ENCODE peak calls at places on chromosomes 13 and 19, in five cellular contexts. X is HL-60, P is breast epithelium, O is psoas muscle, M is suprapubic skin. R is an unnamed sample.

GRCh38 chr13:40672310-40673060 is 6.0 kb upstream of the FOXO1 start:
- DNase-seq in X (no peak), P (no peak), O (no peak), M (no peak), R (no peak)

GRCh38 chr19:17370026-17370587 is 7.0 kb downstream of the PLVAP start:
- DNase-seq in X (peak; percentile 87), P (no peak), O (no peak), M (no peak), R (no peak)

GRCh38 chr13:93309886-93310520 is 83.4 kb downstream of the GPC6 start:
- DNase-seq in X (no peak), P (no peak), O (no peak), M (no peak), R (no peak)

GRCh38 chr13:101416181-101417042 is at the start of gene NALCN:
- DNase-seq in X (no peak), P (no peak), O (peak; percentile 15), M (peak; percentile 60), R (peak; percentile 77)

GRCh38 chr19:4061683-4062575 is 4.8 kb downstream of the ZBTB7A start:
- DNase-seq in X (no peak), P (peak; percentile 78), O (peak; percentile 22), M (peak; percentile 78), R (peak; percentile 75)

GRCh38 chr19:10762656-10763055 is 44.8 kb downstream of the DNM2 start:
- DNase-seq in X (no peak), P (no peak), O (no peak), M (no peak), R (no peak)

GRCh38 chr13:23618341-23618740 is 48.1 kb downstream of the TNFRSF19 start:
- DNase-seq in X (no peak), P (no peak), O (no peak), M (no peak), R (no peak)

GRCh38 chr13:27023385-27023784 is 148.2 kb downstream of the USP12 start:
- DNase-seq in X (no peak), P (no peak), O (no peak), M (no peak), R (peak; percentile 43)

GRCh38 chr13:98428256-98428966 is 148.5 kb downstream of the STK24 start:
- DNase-seq in X (no peak), P (no peak), O (no peak), M (no peak), R (no peak)

GRCh38 chr13:101127741-101128353 is 288.5 kb downstream of the NALCN start:
- DNase-seq in X (no peak), P (no peak), O (no peak), M (no peak), R (no peak)

GRCh38 chr13:47080616-47081015 is 183.8 kb upstream of the HTR2A start:
- DNase-seq in X (no peak), P (no peak), O (no peak), M (no peak), R (no peak)

GRCh38 chr13:80444240-80445015 is 103.5 kb upstream of the SPRY2 start:
- DNase-seq in X (peak; percentile 55), P (no peak), O (no peak), M (no peak), R (no peak)

GRCh38 chr19:56114051-56114694 is 6.9 kb downstream of the ZNF787 start:
- DNase-seq in X (no peak), P (no peak), O (no peak), M (no peak), R (no peak)

GRCh38 chr13:110448677-110449076 is 112.8 kb downstream of the RAB20 start:
- DNase-seq in X (no peak), P (peak; percentile 58), O (no peak), M (no peak), R (peak; percentile 38)
- H3K27ac ChIP-seq in X (no peak overlapping the region), P (peak overlapping the region; percentile 42), O (no peak overlapping the region), M (no peak overlapping the region), R (peak overlapping the region; percentile 19)

GRCh38 chr13:114234645-114235421 is at the start of gene CDC16:
- DNase-seq in X (peak; percentile 97), P (peak; percentile 85), O (peak; percentile 95), M (peak; percentile 96), R (peak; percentile 92)
- TF ChIP-seq CTCF in X (no peak), P (no peak), O (peak; percentile 25), M (peak; percentile 34), R (no peak)

GRCh38 chr19:850221-850978 is 1.7 kb upstream of the ELANE start:
- DNase-seq in X (peak; percentile 83), P (peak; percentile 84), O (peak; percentile 92), M (peak; percentile 96), R (peak; percentile 94)
- H3K4me3 ChIP-seq in X (peak overlapping the region; percentile 35), P (no peak overlapping the region), O (peak overlapping the region; percentile 2), M (no peak overlapping the region), R (peak overlapping the region; percentile 56)

GRCh38 chr19:16115309-16116039 is 3.8 kb downstream of the RAB8A start:
- DNase-seq in X (no peak), P (no peak), O (no peak), M (no peak), R (no peak)

GRCh38 chr19:16113727-16114126 is 2.0 kb downstream of the RAB8A start:
- DNase-seq in X (peak; percentile 72), P (no peak), O (no peak), M (no peak), R (no peak)

GRCh38 chr19:16112778-16113177 is 1.1 kb downstream of the RAB8A start:
- DNase-seq in X (peak; percentile 72), P (no peak), O (no peak), M (no peak), R (no peak)

GRCh38 chr19:16111909-16112752 is 442 bp downstream of the RAB8A start:
- DNase-seq in X (no peak), P (no peak), O (no peak), M (no peak), R (no peak)

GRCh38 chr19:16111160-16111908 is at the start of gene RAB8A:
- DNase-seq in X (peak; percentile 99), P (peak; percentile 100), O (peak; percentile 99), M (peak; percentile 99), R (peak; percentile 100)
- H3K27ac ChIP-seq in X (peak within 1 kb of the TSS; percentile 92), P (peak within 1 kb of the TSS; percentile 97), O (peak within 1 kb of the TSS; percentile 83), M (peak within 1 kb of the TSS; percentile 85), R (peak within 1 kb of the TSS; percentile 98)

DNA sequence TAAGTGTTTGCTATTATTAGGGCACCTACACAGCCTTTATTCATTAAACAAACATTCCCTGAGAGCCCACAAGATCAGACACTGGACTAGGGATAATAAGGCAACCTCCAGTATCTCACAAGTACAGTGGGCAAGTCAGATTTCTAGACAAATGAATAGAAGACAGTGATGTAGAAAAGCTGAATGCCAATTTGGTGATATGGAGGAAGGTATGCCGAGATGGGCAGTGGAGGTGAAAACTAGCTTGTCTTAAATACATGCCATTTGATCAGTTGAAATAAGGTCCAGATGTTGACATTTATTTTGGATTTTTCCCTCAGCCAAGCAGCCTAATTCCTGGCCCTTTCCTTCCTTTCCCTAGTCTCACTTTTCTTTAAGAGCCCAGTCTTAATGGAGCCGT is 130.3 kb downstream of the RXFP2 start:
- DNase-seq in X (no peak), P (no peak), O (no peak), M (no peak), R (no peak)
- TF ChIP-seq CTCF in X (no peak), P (no peak), O (no peak), M (no peak), R (no peak)

DNA sequence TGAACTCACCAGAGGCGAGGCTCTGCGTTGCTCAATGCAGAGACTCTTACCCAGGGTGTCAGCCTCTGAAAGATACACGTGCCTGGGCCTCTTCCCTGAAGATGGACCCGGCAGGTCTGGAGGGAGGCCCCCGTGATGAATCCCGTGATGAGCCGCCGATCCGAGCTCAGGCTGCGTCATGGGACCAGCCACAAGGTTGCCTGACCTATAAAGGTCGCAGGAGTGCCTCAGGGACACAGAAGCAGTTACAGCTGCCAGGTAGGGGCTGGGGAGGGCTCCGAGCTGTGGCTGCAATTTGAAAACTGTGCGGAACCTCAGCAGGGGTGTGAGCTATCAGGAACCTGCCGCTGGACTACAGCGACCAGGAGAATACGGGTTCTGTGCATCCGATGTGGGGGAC is 10.5 kb upstream of the ATP11A start:
- DNase-seq in X (no peak), P (no peak), O (no peak), M (no peak), R (no peak)
- H3K4me3 ChIP-seq in X (no peak overlapping the region), P (no peak overlapping the region), O (no peak overlapping the region), M (no peak overlapping the region), R (no peak overlapping the region)

DNA sequence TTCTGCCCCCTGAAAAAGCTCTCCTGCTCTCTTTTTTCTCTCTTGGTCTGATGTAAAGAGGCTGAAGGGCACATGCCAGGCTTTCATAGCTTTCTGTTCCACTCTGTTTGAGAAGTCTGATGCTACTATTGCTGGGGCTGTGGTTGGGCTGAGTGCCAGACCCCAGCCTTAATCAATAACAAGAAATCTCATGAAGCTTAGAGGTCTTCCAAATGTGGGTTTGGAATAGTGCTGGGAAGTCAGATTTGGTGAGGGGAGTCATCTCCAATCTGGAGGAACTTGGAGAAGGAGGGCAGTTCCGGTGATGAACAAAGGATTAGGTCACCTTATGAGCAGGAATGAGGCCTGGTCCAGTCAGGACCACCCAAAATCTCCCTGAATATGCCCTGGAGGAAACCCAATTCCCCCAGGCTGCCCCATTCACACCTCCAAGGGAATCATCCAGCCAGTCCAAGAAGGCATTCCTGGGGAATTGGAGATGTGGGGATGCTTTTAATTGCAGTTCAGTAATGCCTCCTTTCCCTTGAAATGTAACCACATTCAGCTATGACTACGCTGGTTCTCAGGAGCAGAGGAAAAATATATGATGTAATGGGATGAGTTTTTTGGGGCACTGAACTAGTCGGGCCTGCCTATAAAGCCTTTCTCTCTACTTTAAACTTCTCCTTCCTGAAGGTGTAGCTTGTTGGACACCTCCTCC is 102.0 kb downstream of the STARD13 start:
- DNase-seq in X (no peak), P (no peak), O (no peak), M (no peak), R (no peak)
- H3K27ac ChIP-seq in X (no peak overlapping the region), P (no peak overlapping the region), O (no peak overlapping the region), M (no peak overlapping the region), R (peak overlapping the region; percentile 38)

DNA sequence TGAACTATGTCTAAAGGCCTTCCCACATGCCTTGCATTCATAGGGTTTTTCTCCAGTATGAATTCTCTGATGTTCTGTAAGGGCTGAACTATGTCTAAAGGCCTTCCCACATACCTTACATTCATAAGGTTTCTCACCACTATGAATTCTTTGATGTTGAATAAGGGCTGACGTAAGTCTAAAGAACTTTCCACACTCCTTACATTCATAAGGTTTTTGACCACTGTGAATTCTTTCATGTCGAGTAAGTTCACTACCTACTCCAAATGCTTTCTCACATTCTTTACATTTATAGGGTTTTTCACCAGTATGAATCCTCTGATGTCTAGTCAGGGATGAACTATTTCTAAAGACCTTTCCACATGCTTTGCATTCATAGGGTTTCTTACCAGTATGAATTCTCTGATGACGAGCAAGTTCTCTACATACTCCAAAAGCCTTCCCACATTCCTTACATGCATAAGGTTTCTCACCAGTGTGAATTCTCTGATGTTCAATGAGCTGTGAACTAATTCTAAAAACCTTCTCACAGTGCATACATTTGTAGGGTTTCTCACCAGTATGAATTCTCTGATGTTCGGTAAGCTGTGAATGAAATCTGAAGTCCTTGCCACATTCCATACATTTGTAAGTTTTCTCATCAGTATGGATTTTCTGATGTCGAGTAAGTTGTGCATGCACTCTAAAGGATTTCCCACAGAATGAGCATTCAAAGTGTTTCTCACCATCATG is 19.1 kb upstream of the ZNF260 start:
- DNase-seq in X (no peak), P (no peak), O (no peak), M (no peak), R (no peak)
- TF ChIP-seq CTCF in X (no peak), P (no peak), O (no peak), M (no peak), R (no peak)

GRCh38 chr19:14149011-14149410 is 12.6 kb upstream of the ASF1B start:
- DNase-seq in X (no peak), P (no peak), O (no peak), M (no peak), R (no peak)
- H3K4me3 ChIP-seq in X (no peak overlapping the region), P (peak overlapping the region; percentile 28), O (no peak overlapping the region), M (peak overlapping the region; percentile 36), R (peak overlapping the region; percentile 58)

R was measured in coronary artery.